ENCODE peak calls at places on chromosomes 13 and 19, in seven cellular contexts. H is AG04450; X is stimulated activated CD4-positive, alpha-beta T cell treated with anti-CD3 and anti-CD28 coated beads, Interleukin-4, amount 100 ng/mL, for 24 hours; K is activated effector memory CD4-positive, alpha-beta T cell treated with Interleukin-2 at 50 U/mL for 16 hours; A is CD4-positive, CD25-positive, alpha-beta regulatory T cell; E is stimulated activated CD8-positive, alpha-beta memory T cell treated with anti-CD3 and anti-CD28 coated beads, Interleukin-12 subunit alpha, Interleukin-12 subunit beta, amount 100 ng/mL, for 4 hours; W is left colon. V is an unnamed sample.

GRCh38 chr19:9995999-9996398 is 14.3 kb downstream of the COL5A3 start:
- DNase-seq in H (no peak), X (no peak), A (no peak), W (no peak), E (no peak), K (no peak), V (no peak)

GRCh38 chr13:110676511-110677204 is 29.3 kb downstream of the CARS2 start:
- DNase-seq in A (no peak), W (no peak), H (no peak), X (peak), E (no peak), K (no peak), V (no peak)

GRCh38 chr13:73228546-73228945 is 169.7 kb downstream of the KLF5 start:
- DNase-seq in E (no peak), X (peak), W (no peak), K (no peak), H (no peak), A (peak), V (peak)

GRCh38 chr19:34556500-34556899 is 74.9 kb downstream of the WTIP start:
- DNase-seq in K (no peak), E (no peak), A (peak), W (peak), H (no peak), X (no peak), V (no peak)

GRCh38 chr13:70518081-70518480 is 409.8 kb upstream of the KLHL1 start:
- DNase-seq in A (no peak), W (no peak), H (no peak), K (no peak), X (no peak), E (no peak), V (no peak)

GRCh38 chr19:23799321-23799720 is 40.6 kb upstream of the ZNF681 start:
- DNase-seq in A (peak), X (peak), H (no peak), W (no peak), K (peak), E (no peak), V (peak)

GRCh38 chr19:54473071-54473941 is at the start of gene CDC42EP5:
- DNase-seq in K (no peak), H (peak), E (no peak), X (no peak), A (no peak), W (peak), V (no peak)

GRCh38 chr19:3358919-3359849 is 7.2 kb upstream of the NFIC start:
- DNase-seq in X (peak), K (peak), H (no peak), A (peak), E (peak), W (peak), V (peak)

GRCh38 chr19:38012944-38013343 is 105.9 kb downstream of the SIPA1L3 start:
- DNase-seq in X (no peak), W (no peak), K (no peak), H (no peak), E (no peak), A (no peak), V (no peak)

GRCh38 chr13:30416471-30416870 is 5.8 kb upstream of the UBE2L5 start:
- DNase-seq in W (no peak), A (no peak), X (no peak), H (no peak), K (no peak), E (no peak), V (no peak)

GRCh38 chr13:91346848-91347211 is 657 bp upstream of the MIR17HG start:
- DNase-seq in H (no peak), E (peak), X (peak), W (peak), K (peak), A (peak), V (peak)

GRCh38 chr13:19810996-19811881 is 28.5 kb upstream of the PSPC1 start:
- DNase-seq in E (no peak), W (no peak), A (no peak), H (no peak), X (no peak), K (no peak), V (no peak)

GRCh38 chr13:46817081-46817480 is 20.1 kb upstream of the ESD start:
- DNase-seq in W (no peak), X (no peak), K (no peak), E (no peak), A (no peak), H (no peak), V (no peak)

GRCh38 chr19:48656840-48657474 is 11.0 kb upstream of the CA11 start:
- DNase-seq in X (no peak), W (no peak), H (peak), E (no peak), K (no peak), A (no peak), V (no peak)

GRCh38 chr13:112060899-112061366 is 6.0 kb upstream of the SOX1 start:
- DNase-seq in K (no peak), X (no peak), H (no peak), A (no peak), E (no peak), W (no peak), V (no peak)

GRCh38 chr19:40685563-40685962 is 4.9 kb downstream of the NUMBL start:
- DNase-seq in H (no peak), K (no peak), E (no peak), X (no peak), W (peak), A (no peak), V (no peak)

GRCh38 chr13:110415669-110416068 is 108.6 kb downstream of the COL4A2 start:
- DNase-seq in W (no peak), E (no peak), X (no peak), H (no peak), A (no peak), K (no peak), V (no peak)

GRCh38 chr13:42597505-42597904 is 23.6 kb downstream of the TNFSF11 start:
- DNase-seq in X (no peak), E (no peak), K (no peak), A (no peak), H (no peak), W (no peak), V (no peak)

GRCh38 chr13:21805733-21806132 is 134.9 kb downstream of the FGF9 start:
- DNase-seq in A (no peak), W (no peak), E (no peak), X (no peak), K (no peak), H (no peak), V (no peak)

GRCh38 chr19:17777840-17778620 is 16.9 kb upstream of the B3GNT3 start:
- DNase-seq in E (no peak), X (peak), K (no peak), H (no peak), A (peak), W (peak), V (peak)

GRCh38 chr19:6362351-6362801 is 1.0 kb downstream of the CLPP start:
- DNase-seq in A (peak), W (no peak), K (peak), E (no peak), X (peak), H (no peak), V (peak)

GRCh38 chr13:77740931-77741586 is 43.6 kb downstream of the SLAIN1 start:
- DNase-seq in E (no peak), K (no peak), H (no peak), W (no peak), X (no peak), A (no peak), V (no peak)